ENCODE peak calls at places on chromosomes 4 and X, in ten cellular contexts. R is fibroblast of mammary gland; F is OCI-LY7; Y is stimulated activated CD8-positive, alpha-beta memory T cell treated with anti-CD3 and anti-CD28 coated beads, Interleukin-4, amount 100 ng/mL, for 1 hour; Z is stomach; K is AG08395; U is AG20443; X is Kasumi-1; H is progenitor cell of endocrine pancreas; A is lower lobe of right lung. T is an unnamed sample.

GRCh38 chrX:154719132-154719675 is 31.7 kb downstream of the GAB3 start:
- DNase-seq in R (peak), F (no peak), Y (no peak), Z (no peak), K (no peak), U (no peak), X (peak), H (no peak), A (no peak), T (no peak)

GRCh38 chr4:144518181-144518895 is 127.6 kb upstream of the HHIP start:
- DNase-seq in R (no peak), F (no peak), Y (no peak), Z (no peak), K (no peak), U (no peak), X (no peak), H (no peak), A (no peak), T (no peak)

GRCh38 chr4:74444891-74445642 is at the start of gene AREG:
- DNase-seq in R (peak), F (peak), Y (peak), Z (peak), K (peak), U (peak), X (peak), H (peak), A (peak), T (no peak)

GRCh38 chrX:118208476-118208875 is 91.9 kb upstream of the KLHL13 start:
- DNase-seq in R (no peak), F (no peak), Y (no peak), Z (no peak), K (no peak), U (no peak), X (no peak), H (no peak), A (no peak), T (no peak)

GRCh38 chr4:30753316-30753715 is 33.1 kb downstream of the PCDH7 start:
- DNase-seq in R (no peak), F (no peak), Y (no peak), Z (no peak), K (no peak), U (no peak), X (no peak), H (no peak), A (no peak), T (no peak)

GRCh38 chrX:7242613-7243012 is 94.7 kb upstream of the PUDP start:
- DNase-seq in R (no peak), F (no peak), Y (no peak), Z (no peak), K (no peak), U (no peak), X (no peak), H (no peak), A (no peak), T (no peak)

GRCh38 chr4:130478406-130478805 is 1382.5 kb downstream of the C4orf33 start:
- DNase-seq in R (peak), F (no peak), Y (no peak), Z (no peak), K (no peak), U (peak), X (no peak), H (no peak), A (no peak), T (peak)

GRCh38 chr4:83964996-83965541 is 429.2 kb downstream of the GPAT3 start:
- DNase-seq in R (peak), F (peak), Y (no peak), Z (no peak), K (peak), U (peak), X (no peak), H (no peak), A (no peak), T (peak)

GRCh38 chr4:77959566-77960338 is 97.1 kb downstream of the MRPL1 start:
- DNase-seq in R (peak), F (peak), Y (no peak), Z (no peak), K (peak), U (peak), X (peak), H (no peak), A (no peak), T (peak)

GRCh38 chrX:129706395-129707072 is 32.2 kb upstream of the XPNPEP2 start:
- DNase-seq in R (no peak), F (no peak), Y (no peak), Z (peak), K (no peak), U (no peak), X (no peak), H (no peak), A (no peak), T (no peak)

GRCh38 chr4:139715721-139716391 is 50.2 kb downstream of the MGST2 start:
- DNase-seq in R (no peak), F (no peak), Y (no peak), Z (no peak), K (no peak), U (no peak), X (no peak), H (no peak), A (no peak), T (no peak)

GRCh38 chr4:97646997-97647396 is 496.3 kb downstream of the STPG2 start:
- DNase-seq in R (peak), F (no peak), Y (no peak), Z (no peak), K (no peak), U (no peak), X (no peak), H (no peak), A (no peak), T (no peak)

GRCh38 chr4:118335316-118335715 is 17.5 kb downstream of the PRSS12 start:
- DNase-seq in R (no peak), F (no peak), Y (no peak), Z (no peak), K (peak), U (peak), X (no peak), H (no peak), A (no peak), T (no peak)

GRCh38 chr4:173399016-173399415 is at the start of gene SCRG1:
- DNase-seq in R (no peak), F (no peak), Y (no peak), Z (no peak), K (no peak), U (no peak), X (no peak), H (no peak), A (no peak), T (no peak)

T was measured in GM04504.